ENCODE peak calls at places on chromosomes 7 and 10, in eight cellular contexts. P is HFF-Myc, H is AG09309, R is cardiac fibroblast, C is GM20000, G is fibroblast of pulmonary artery, W is Calu3, L is AG04449. K is an unnamed sample.

GRCh38 chr10:12491491-12491890 is 142.1 kb downstream of the CAMK1D start:
- DNase-seq in P (no peak), H (no peak), R (no peak), C (no peak), G (no peak), W (no peak), L (no peak), K (no peak)

GRCh38 chr7:133839129-133839528 is 288.0 kb upstream of the LRGUK start:
- DNase-seq in P (no peak), H (no peak), R (no peak), C (no peak), G (no peak), W (no peak), L (no peak), K (no peak)

GRCh38 chr7:1810961-1811849 is 141.1 kb downstream of the ELFN1 start:
- DNase-seq in P (peak), H (peak), R (no peak), C (no peak), G (peak), W (no peak), L (no peak), K (no peak)

GRCh38 chr10:129765664-129766550 is 198.2 kb downstream of the EBF3 start:
- DNase-seq in P (no peak), H (no peak), R (no peak), C (no peak), G (no peak), W (no peak), L (no peak), K (no peak)

GRCh38 chr10:91190388-91190870 is 30.0 kb upstream of the PCGF5 start:
- DNase-seq in P (no peak), H (peak), R (peak), C (no peak), G (peak), W (no peak), L (peak), K (no peak)

GRCh38 chr7:134472572-134473242 is 13.8 kb upstream of the AKR1B1 start:
- DNase-seq in P (no peak), H (no peak), R (peak), C (no peak), G (no peak), W (no peak), L (no peak), K (no peak)

GRCh38 chr7:80182630-80183276 is 48.1 kb downstream of the GNAI1 start:
- DNase-seq in P (no peak), H (no peak), R (peak), C (no peak), G (peak), W (no peak), L (no peak), K (no peak)

GRCh38 chr7:41999736-42000283 is 237.2 kb downstream of the GLI3 start:
- DNase-seq in P (no peak), H (no peak), R (no peak), C (no peak), G (no peak), W (no peak), L (no peak), K (no peak)

GRCh38 chr7:16915405-16915804 is 33.6 kb upstream of the AGR3 start:
- DNase-seq in P (peak), H (peak), R (peak), C (no peak), G (peak), W (peak), L (peak), K (no peak)

DNA sequence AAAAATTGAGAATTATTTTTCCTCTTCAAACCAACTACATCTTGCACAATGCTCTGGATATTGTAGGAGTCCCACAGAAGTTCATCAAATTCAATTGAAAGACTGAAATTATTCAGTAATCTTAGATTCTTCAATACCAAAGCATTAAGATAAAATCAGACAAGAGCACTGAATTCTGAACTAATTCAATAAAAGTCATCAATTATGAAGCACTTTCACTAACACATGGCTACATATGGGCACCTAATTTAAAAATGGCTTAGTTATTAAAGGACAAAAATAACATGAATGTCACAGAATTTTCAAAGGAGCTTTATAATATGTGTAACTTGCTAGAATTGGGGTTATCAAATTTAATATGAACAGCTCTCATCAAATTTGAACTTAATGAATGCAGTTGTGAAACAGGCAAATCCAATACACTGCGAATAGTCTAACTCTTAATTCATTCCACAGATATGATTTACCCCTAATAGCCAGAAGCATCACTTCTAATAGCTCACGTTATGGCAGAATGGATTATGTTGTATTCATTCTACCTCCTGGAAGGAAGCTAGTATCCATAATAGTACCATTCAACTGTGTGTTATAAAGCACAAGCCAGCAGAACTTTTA is 116.8 kb downstream of the GRM8 start:
- DNase-seq in P (no peak), H (no peak), R (no peak), C (no peak), G (no peak), W (no peak), L (no peak), K (no peak)
- TF ChIP-seq CTCF in P (no peak), H (no peak), R (no peak), C (no peak), G (no peak), W (no peak), L (no peak), K (no peak)

DNA sequence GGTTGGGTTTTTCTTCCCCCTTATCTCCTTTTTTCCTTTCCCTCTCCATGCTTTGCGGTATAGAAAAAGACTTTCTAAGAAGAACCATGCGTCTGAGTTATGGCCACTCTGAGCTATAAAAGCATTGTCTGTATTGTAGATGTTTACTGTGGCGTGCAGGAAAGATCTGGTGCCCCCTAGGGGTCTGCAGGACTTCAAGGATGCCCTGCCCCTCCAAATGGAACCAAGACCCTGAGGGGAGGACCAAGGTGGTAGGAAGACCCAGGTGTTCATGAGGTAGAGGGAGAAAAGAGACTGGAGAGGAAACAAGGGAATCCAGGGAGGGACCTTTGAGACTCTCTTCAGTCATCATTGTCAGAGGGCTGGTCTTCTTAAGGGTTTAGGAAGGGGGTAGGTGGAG is 68.8 kb downstream of the CYP26A1 start:
- DNase-seq in P (no peak), H (no peak), R (no peak), C (no peak), G (no peak), W (no peak), L (no peak), K (no peak)
- TF ChIP-seq CTCF in P (no peak), H (no peak), R (no peak), C (peak), G (no peak), W (no peak), L (no peak), K (no peak)

GRCh38 chr10:63935705-63936104 is 414.5 kb downstream of the REEP3 start:
- DNase-seq in P (no peak), H (no peak), R (peak), C (peak), G (peak), W (no peak), L (no peak), K (no peak)
- TF ChIP-seq CTCF in P (no peak), H (no peak), R (peak), C (no peak), G (no peak), W (no peak), L (no peak), K (peak)

DNA sequence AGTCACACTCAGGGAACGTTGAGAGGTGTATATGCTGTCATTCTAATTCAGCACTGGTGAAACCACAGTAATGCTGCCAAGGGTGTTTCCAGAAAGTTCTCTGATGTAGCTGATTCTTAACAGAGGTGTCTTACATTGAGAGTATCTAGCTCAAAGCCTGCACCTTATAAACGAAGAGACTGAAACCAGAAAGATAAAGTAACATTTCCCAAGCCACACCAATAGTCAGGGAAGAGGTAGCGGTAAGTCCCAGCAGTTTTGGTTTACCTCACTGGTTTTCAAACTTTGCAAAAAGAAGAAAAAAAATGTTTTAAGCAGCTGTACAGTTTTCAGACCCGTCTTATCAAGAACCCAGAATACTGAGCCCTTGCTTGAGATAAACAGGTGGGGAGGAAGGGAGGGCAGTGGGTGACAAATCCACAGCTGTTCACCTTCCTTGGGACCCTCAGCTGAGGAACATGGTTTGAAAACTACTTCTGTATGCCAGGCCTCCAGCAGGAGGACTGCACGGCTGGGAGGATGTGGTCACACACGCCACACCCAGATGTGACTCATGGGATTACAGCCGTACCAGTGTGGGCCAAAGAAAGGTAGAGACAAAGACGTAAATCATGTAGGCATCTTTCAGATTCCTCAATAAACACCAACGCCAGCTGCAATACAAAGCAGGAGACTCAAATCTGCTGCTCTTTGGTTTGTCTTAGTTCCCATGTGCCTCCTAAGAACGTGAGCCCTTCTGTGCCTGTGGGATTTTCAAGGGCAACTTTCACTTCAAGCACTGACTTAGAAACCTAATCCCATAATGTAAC is 64.0 kb upstream of the GSDME start:
- DNase-seq in P (peak), H (peak), R (peak), C (peak), G (peak), W (peak), L (no peak), K (no peak)
- TF ChIP-seq CTCF in P (no peak), H (peak), R (peak), C (no peak), G (peak), W (peak), L (peak), K (no peak)

K was measured in neural crest cell.